ENCODE peak calls at places on chromosome 18, in ten cellular contexts. W is colonic mucosa, B is keratinocyte, O is neuronal stem cell, Q is IMR-90, V is H9, K is fibroblast of lung, R is GM23248, L is neural progenitor cell, M is astrocyte. A is an unnamed sample.

GRCh38 chr18:46148810-46149209 is 44.6 kb downstream of the HAUS1 start:
- DNase-seq in W (peak; percentile 42), B (no peak), O (peak; percentile 56), Q (peak; percentile 59), V (peak; percentile 76), K (peak; percentile 66), R (peak; percentile 71), L (peak; percentile 78), M (peak; percentile 23), A (peak; percentile 91)

GRCh38 chr18:76610933-76611749 is 116.1 kb upstream of the ZNF516 start:
- DNase-seq in W (no peak), B (no peak), O (no peak), Q (peak; percentile 61), V (no peak), K (peak; percentile 51), R (peak; percentile 84), L (no peak), M (peak; percentile 61), A (no peak)

GRCh38 chr18:33579147-33579867 is 1.3 kb downstream of the ASXL3 start:
- DNase-seq in W (no peak), B (no peak), O (peak; percentile 27), Q (no peak), V (no peak), K (peak; percentile 43), R (no peak), L (peak; percentile 67), M (no peak), A (no peak)

GRCh38 chr18:79634186-79634585 is 45.4 kb upstream of the CTDP1 start:
- DNase-seq in W (no peak), B (no peak), O (no peak), Q (no peak), V (no peak), K (no peak), R (no peak), L (no peak), M (no peak), A (no peak)

GRCh38 chr18:63158676-63159291 is 160.8 kb downstream of the BCL2 start:
- DNase-seq in W (no peak), B (no peak), O (no peak), Q (no peak), V (no peak), K (no peak), R (no peak), L (no peak), M (no peak), A (no peak)

GRCh38 chr18:44356566-44357157 is 324.0 kb upstream of the SETBP1 start:
- DNase-seq in W (no peak), B (no peak), O (no peak), Q (no peak), V (peak; percentile 37), K (no peak), R (no peak), L (no peak), M (no peak), A (peak; percentile 77)

GRCh38 chr18:25832008-25832604 is 258.3 kb downstream of the SS18 start:
- DNase-seq in W (peak; percentile 42), B (no peak), O (peak; percentile 51), Q (peak; percentile 61), V (peak; percentile 66), K (peak; percentile 73), R (peak; percentile 81), L (peak; percentile 82), M (peak; percentile 36), A (peak; percentile 87)

GRCh38 chr18:50783553-50783952 is 36.3 kb downstream of the MRO start:
- DNase-seq in W (no peak), B (no peak), O (no peak), Q (no peak), V (no peak), K (no peak), R (no peak), L (no peak), M (no peak), A (no peak)

GRCh38 chr18:22728016-22728415 is 205.1 kb upstream of the RBBP8 start:
- DNase-seq in W (no peak), B (no peak), O (no peak), Q (no peak), V (no peak), K (no peak), R (no peak), L (no peak), M (no peak), A (no peak)

GRCh38 chr18:7696846-7697245 is 129.7 kb downstream of the PTPRM start:
- DNase-seq in W (no peak), B (no peak), O (no peak), Q (peak; percentile 13), V (no peak), K (peak; percentile 24), R (peak; percentile 21), L (no peak), M (no peak), A (no peak)

GRCh38 chr18:48616484-48617255 is 77.8 kb downstream of the CTIF start:
- DNase-seq in W (no peak), B (no peak), O (no peak), Q (no peak), V (no peak), K (no peak), R (peak; percentile 58), L (no peak), M (no peak), A (no peak)

GRCh38 chr18:24600076-24600654 is 139.7 kb downstream of the HRH4 start:
- DNase-seq in W (peak; percentile 23), B (no peak), O (peak; percentile 56), Q (peak; percentile 75), V (no peak), K (peak; percentile 78), R (peak; percentile 81), L (peak; percentile 83), M (peak; percentile 36), A (no peak)

GRCh38 chr18:29556070-29556469 is 1379.1 kb upstream of the CDH2 start:
- DNase-seq in W (no peak), B (no peak), O (no peak), Q (no peak), V (no peak), K (no peak), R (no peak), L (no peak), M (no peak), A (no peak)

GRCh38 chr18:13221821-13222220 is 3.3 kb downstream of the LDLRAD4 start:
- DNase-seq in W (peak; percentile 70), B (no peak), O (no peak), Q (no peak), V (no peak), K (peak; percentile 75), R (no peak), L (no peak), M (peak; percentile 51), A (no peak)

GRCh38 chr18:3454365-3455089 is 4.6 kb downstream of the TGIF1 start:
- DNase-seq in W (peak; percentile 71), B (no peak), O (peak; percentile 56), Q (peak; percentile 72), V (peak; percentile 49), K (peak; percentile 79), R (peak; percentile 73), L (peak; percentile 76), M (peak; percentile 67), A (peak; percentile 79)

GRCh38 chr18:51275712-51276473 is 78.4 kb upstream of the MEX3C start:
- DNase-seq in W (no peak), B (no peak), O (no peak), Q (peak; percentile 0), V (no peak), K (peak; percentile 4), R (peak; percentile 20), L (no peak), M (no peak), A (peak; percentile 52)

GRCh38 chr18:77622009-77622692 is 372.5 kb downstream of the GALR1 start:
- DNase-seq in W (no peak), B (no peak), O (no peak), Q (no peak), V (no peak), K (no peak), R (no peak), L (no peak), M (no peak), A (no peak)

GRCh38 chr18:36934884-36935283 is 106.0 kb downstream of the KIAA1328 start:
- DNase-seq in W (no peak), B (no peak), O (no peak), Q (peak; percentile 87), V (no peak), K (peak; percentile 90), R (peak; percentile 87), L (no peak), M (peak; percentile 85), A (no peak)

GRCh38 chr18:10776493-10776892 is 250.7 kb downstream of the NAPG start:
- DNase-seq in W (no peak), B (no peak), O (no peak), Q (no peak), V (no peak), K (no peak), R (no peak), L (no peak), M (no peak), A (no peak)

DNA sequence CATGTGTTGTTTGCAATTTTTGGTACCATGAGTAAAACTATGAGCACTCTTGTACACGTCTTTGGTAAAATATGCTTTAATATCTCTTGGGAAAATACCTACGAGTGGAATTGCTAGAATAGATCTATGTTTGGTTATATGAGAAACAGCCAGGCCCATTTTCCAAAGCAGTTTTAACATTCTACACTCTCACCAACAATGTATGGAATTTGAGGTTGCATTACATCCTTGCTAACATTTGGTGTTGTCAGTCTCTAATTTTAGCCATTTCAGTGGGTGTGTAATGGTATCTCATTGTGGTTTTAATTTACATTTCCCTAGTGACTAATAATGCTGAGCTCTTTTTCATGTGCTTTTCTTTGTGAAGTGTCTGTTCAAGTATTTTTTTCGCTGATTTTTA is 118.9 kb upstream of the TCF4 start:
- DNase-seq in W (no peak), B (no peak), O (no peak), Q (peak; percentile 92), V (no peak), K (peak; percentile 29), R (peak; percentile 75), L (no peak), M (peak; percentile 84), A (no peak)
- H3K27ac ChIP-seq in W (no peak overlapping the region), B (no peak overlapping the region), O (no peak overlapping the region), Q (no peak overlapping the region), V (no peak overlapping the region), K (no peak overlapping the region), R (peak overlapping the region; percentile 53), L (no peak overlapping the region), M (peak overlapping the region; percentile 2), A (no peak overlapping the region)

GRCh38 chr18:74785632-74786031 is 188.0 kb downstream of the ZNF407 start:
- DNase-seq in W (no peak), B (no peak), O (no peak), Q (no peak), V (no peak), K (no peak), R (no peak), L (no peak), M (no peak), A (no peak)
- H3K9ac ChIP-seq in W (no peak overlapping the region), B (no peak overlapping the region), O (peak overlapping the region; percentile 56), Q (no peak overlapping the region), V (no peak overlapping the region), K (no peak overlapping the region), R (no peak overlapping the region), L (no peak overlapping the region), M (no peak overlapping the region), A (no peak overlapping the region)

GRCh38 chr18:31103423-31103822 is 1.2 kb upstream of the DSC2 start:
- DNase-seq in W (no peak), B (peak; percentile 71), O (no peak), Q (no peak), V (no peak), K (no peak), R (no peak), L (no peak), M (no peak), A (no peak)
- H3K27ac ChIP-seq in W (no peak overlapping the region), B (peak overlapping the region; percentile 90), O (no peak overlapping the region), Q (no peak overlapping the region), V (no peak overlapping the region), K (no peak overlapping the region), R (no peak overlapping the region), L (no peak overlapping the region), M (no peak overlapping the region), A (no peak overlapping the region)

GRCh38 chr18:1102848-1103247 is 198.2 kb downstream of the ADCYAP1 start:
- DNase-seq in W (no peak), B (no peak), O (no peak), Q (no peak), V (no peak), K (no peak), R (no peak), L (no peak), M (no peak), A (peak; percentile 42)
- H3K9ac ChIP-seq in W (no peak overlapping the region), B (no peak overlapping the region), O (no peak overlapping the region), Q (no peak overlapping the region), V (no peak overlapping the region), K (no peak overlapping the region), R (no peak overlapping the region), L (no peak overlapping the region), M (no peak overlapping the region), A (no peak overlapping the region)

A was measured in endodermal cell.